ENCODE peak calls at places on chromosome 6, in ten cellular contexts. K is lower lobe of right lung; I is PC-9; V is mesendoderm; M is effector memory CD4-positive, alpha-beta T cell; E is psoas muscle; F is adipocyte; Y is adrenal gland; B is uterus; R is endodermal cell. W is an unnamed sample. For H3K4me1, the result is how much of the 10 kb centered on the place peaks cover.

GRCh38 chr6:170289971-170290305 is 940 bp downstream of the DLL1 start:
- DNase-seq in K (no peak), I (no peak), V (no peak), M (no peak), E (no peak), F (no peak), Y (no peak), B (no peak), R (no peak), W (no peak)

GRCh38 chr6:73309784-73310502 is 44.1 kb downstream of the DPPA5 start:
- DNase-seq in K (peak), I (peak), V (peak), M (peak), E (peak), F (peak), Y (peak), B (peak), R (peak), W (no peak)

GRCh38 chr6:117231466-117231865 is 33.9 kb upstream of the VGLL2 start:
- DNase-seq in K (no peak), I (no peak), V (no peak), M (no peak), E (no peak), F (no peak), Y (no peak), B (no peak), R (no peak), W (no peak)

GRCh38 chr6:80287112-80287511 is 180.6 kb downstream of the BCKDHB start:
- DNase-seq in K (no peak), I (no peak), V (no peak), M (no peak), E (no peak), F (no peak), Y (no peak), B (no peak), R (no peak), W (no peak)

GRCh38 chr6:79111549-79111948 is 33.5 kb upstream of the PHIP start:
- DNase-seq in K (no peak), I (no peak), V (no peak), M (no peak), E (no peak), F (no peak), Y (no peak), B (no peak), R (no peak), W (no peak)

GRCh38 chr6:156719720-156720563 is 57.2 kb upstream of the ARID1B start:
- DNase-seq in K (peak), I (peak), V (peak), M (peak), E (peak), F (peak), Y (peak), B (peak), R (peak), W (peak)

GRCh38 chr6:24154121-24154520 is 28.1 kb downstream of the NRSN1 start:
- DNase-seq in K (no peak), I (no peak), V (no peak), M (no peak), E (no peak), F (peak), Y (no peak), B (no peak), R (no peak), W (no peak)

GRCh38 chr6:31400467-31401289 is 2.7 kb upstream of the MICA start:
- DNase-seq in K (peak), I (peak), V (peak), M (peak), E (peak), F (peak), Y (peak), B (peak), R (peak), W (peak)

GRCh38 chr6:125102901-125103300 is 50.7 kb upstream of the TPD52L1 start:
- DNase-seq in K (no peak), I (peak), V (no peak), M (no peak), E (no peak), F (peak), Y (no peak), B (no peak), R (no peak), W (no peak)

GRCh38 chr6:3289664-3290055 is 30.9 kb downstream of the PSMG4 start:
- DNase-seq in K (no peak), I (no peak), V (no peak), M (no peak), E (no peak), F (no peak), Y (no peak), B (no peak), R (peak), W (no peak)

GRCh38 chr6:36377594-36377993 is 9.9 kb downstream of the ETV7 start:
- DNase-seq in K (no peak), I (no peak), V (no peak), M (no peak), E (no peak), F (no peak), Y (no peak), B (no peak), R (no peak), W (no peak)

GRCh38 chr6:115691433-115691832 is 369.3 kb downstream of the FRK start:
- DNase-seq in K (no peak), I (no peak), V (no peak), M (no peak), E (no peak), F (no peak), Y (no peak), B (no peak), R (no peak), W (no peak)

GRCh38 chr6:145332001-145332400 is 403.3 kb downstream of the EPM2A start:
- DNase-seq in K (no peak), I (peak), V (peak), M (no peak), E (no peak), F (peak), Y (no peak), B (no peak), R (no peak), W (no peak)

DNA sequence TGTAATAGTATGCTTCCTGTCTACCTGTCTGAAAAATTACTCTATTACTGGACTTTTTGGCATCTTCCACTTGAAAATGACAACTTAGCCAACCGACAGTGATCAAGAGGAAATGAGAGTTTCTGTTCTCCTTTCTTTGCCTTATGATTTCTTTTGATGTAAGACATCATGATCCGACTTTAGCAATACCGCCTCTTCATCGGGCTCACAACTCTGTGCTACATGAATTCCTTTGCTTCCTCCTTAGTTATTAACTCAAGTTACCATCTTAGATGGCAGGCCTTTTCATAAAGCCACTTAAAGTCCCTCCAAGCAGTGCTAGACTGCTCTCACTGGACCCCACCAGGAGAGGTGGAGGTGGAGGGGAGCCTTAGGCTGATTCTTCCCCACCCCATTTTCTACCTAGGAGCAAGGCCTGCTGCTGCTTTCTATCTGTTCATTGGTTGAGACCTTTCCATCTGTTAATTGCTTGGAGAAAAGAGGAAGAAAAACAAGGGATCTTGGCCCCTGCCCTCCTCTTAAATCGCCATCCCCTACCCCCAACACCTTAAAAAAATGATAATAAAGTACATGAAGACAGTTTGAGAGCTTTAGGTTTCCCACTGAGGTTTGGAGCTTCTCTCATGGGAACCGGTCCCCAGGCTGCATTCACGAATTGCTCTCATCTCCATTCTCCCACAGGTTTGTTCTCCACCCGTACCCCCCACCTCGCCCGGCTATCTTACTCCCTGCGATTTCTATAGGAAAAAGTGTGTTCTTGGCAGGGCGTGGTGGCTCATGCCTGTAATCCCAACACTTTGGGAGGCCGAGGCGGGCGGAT is 21.6 kb upstream of the MCM3 start:
- DNase-seq in K (no peak), I (no peak), V (no peak), M (no peak), E (no peak), F (no peak), Y (no peak), B (no peak), R (no peak), W (no peak)
- H3K4me3 ChIP-seq in K (no peak), I (no peak), V (no peak), M (peak), E (no peak), F (no peak), Y (no peak), B (no peak), R (no peak), W (no peak)

DNA sequence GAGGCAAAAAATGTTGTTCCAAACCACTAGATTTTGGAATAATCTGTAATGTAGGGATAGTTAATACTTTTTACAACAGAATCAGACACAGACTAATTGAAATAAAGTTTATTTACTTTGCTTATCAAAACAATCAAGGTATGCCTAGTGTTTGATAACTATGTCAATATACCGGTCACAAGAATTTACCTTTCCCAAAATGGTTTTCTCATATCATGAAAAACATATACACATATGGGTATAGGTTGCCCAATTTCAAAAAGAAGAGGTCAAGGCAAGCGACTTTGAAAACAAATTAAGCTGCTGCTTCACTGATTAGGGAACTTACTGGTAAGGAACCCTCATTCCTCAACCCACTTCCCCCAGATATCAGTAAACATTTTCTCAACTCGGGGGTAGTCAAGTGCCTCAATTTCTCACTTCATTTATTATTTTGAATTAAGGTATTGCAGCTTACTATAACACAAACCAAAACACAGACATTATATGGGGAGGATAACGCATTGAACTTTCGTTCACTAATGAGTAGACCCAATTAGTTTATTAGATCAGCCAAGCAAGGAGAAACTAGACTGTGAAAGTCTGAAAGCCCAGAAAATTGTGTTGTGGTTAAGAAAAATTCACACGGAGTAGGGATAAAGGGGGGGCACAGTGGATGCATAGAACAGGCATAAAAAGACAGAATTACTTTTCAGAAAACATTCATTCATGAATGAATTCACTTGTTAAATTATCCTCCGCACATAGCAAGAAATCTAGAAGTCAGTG is 9.0 kb upstream of the ELOVL5 start:
- DNase-seq in K (no peak), I (no peak), V (no peak), M (no peak), E (no peak), F (no peak), Y (no peak), B (no peak), R (no peak), W (no peak)
- H3K4me1 ChIP-seq in K (under half), I (under half), V (under half), M (under half), E (under half), F (under half), Y (under half), B (under half), R (under half), W (under half)

GRCh38 chr6:34553750-34554149 is 2.4 kb downstream of the SPDEF start:
- DNase-seq in K (no peak), I (no peak), V (no peak), M (no peak), E (no peak), F (no peak), Y (no peak), B (no peak), R (no peak), W (no peak)
- H3K4me3 ChIP-seq in K (no peak), I (no peak), V (no peak), M (no peak), E (no peak), F (no peak), Y (no peak), B (no peak), R (no peak), W (no peak)

GRCh38 chr6:167680605-167681149 is 146.0 kb upstream of the AFDN start:
- DNase-seq in K (no peak), I (no peak), V (no peak), M (no peak), E (no peak), F (no peak), Y (no peak), B (no peak), R (no peak), W (no peak)
- H3K4me1 ChIP-seq in K (half or more), I (under half), V (under half), M (under half), E (under half), F (under half), Y (under half), B (under half), R (under half), W (half or more)

DNA sequence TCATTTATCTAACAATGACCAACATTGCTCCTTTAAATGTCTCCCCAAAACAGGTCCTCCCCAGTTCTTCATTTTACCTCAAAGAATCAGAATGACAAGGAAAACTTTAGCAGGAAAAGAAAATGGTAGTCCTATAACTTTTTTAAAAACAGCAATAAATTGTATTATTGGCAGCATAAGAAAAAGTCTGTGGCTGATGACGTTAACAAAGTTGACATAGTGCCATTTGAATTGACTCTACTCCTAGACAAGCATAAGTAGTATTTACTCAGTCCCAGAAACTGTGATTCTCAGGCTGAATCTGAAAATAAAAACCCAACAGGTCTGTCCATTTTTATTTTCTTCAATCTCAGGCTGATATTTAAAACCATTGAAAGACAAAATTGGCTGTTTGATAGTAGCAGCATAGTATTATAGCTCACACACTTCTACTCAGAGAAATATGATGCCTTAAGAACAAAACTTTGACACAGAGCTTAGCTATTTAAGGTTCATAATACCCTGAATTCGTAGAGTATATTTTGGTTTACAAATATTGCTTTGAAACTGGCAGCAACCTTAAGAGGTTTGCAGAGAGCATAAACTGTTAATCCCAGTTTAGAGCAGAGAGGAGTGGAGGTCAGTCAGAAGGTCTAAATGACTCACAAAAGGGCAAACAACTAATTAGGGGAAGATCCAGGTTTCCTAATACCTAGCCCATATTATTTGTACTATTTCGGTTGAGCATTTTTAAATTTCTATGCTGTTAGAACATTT is 35.0 kb upstream of the TENT5A start:
- DNase-seq in K (no peak), I (no peak), V (no peak), M (no peak), E (no peak), F (peak), Y (no peak), B (no peak), R (no peak), W (no peak)
- H3K4me3 ChIP-seq in K (no peak), I (peak), V (no peak), M (no peak), E (no peak), F (peak), Y (no peak), B (no peak), R (no peak), W (no peak)

GRCh38 chr6:90135672-90136071 is 161.0 kb downstream of the BACH2 start:
- DNase-seq in K (no peak), I (no peak), V (no peak), M (no peak), E (peak), F (peak), Y (no peak), B (no peak), R (no peak), W (no peak)

GRCh38 chr6:90131614-90132423 is 164.8 kb downstream of the BACH2 start:
- DNase-seq in K (no peak), I (no peak), V (no peak), M (no peak), E (peak), F (peak), Y (no peak), B (peak), R (no peak), W (no peak)

GRCh38 chr6:90139272-90139817 is 157.3 kb downstream of the BACH2 start:
- DNase-seq in K (no peak), I (no peak), V (no peak), M (no peak), E (no peak), F (no peak), Y (no peak), B (no peak), R (no peak), W (no peak)

GRCh38 chr6:90136850-90137249 is 159.8 kb downstream of the BACH2 start:
- DNase-seq in K (no peak), I (no peak), V (no peak), M (no peak), E (no peak), F (no peak), Y (no peak), B (no peak), R (no peak), W (no peak)

DNA sequence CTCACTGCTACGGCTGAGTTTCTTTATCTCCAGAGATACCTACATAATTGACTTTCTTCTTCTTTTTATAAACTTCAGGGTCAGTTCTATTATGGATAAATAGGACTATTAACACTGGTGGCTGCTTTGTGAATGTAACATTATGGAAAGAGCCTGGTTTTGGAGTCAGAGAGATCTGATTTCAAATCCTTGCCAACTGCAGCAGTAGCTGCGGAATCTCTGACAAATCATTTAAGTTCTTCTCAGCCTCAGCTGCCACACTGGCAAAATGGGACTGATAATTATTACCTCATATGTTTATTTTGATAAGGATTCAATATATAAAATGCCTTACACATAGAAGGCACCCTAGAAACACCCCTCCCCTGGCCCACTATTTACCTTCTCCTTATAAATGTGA is 160.5 kb downstream of the BACH2 start:
- DNase-seq in K (no peak), I (no peak), V (no peak), M (no peak), E (no peak), F (no peak), Y (no peak), B (no peak), R (no peak), W (no peak)
- H3K4me1 ChIP-seq in K (under half), I (under half), V (under half), M (under half), E (under half), F (under half), Y (under half), B (under half), R (under half), W (under half)

GRCh38 chr6:82980086-82980485 is 85.6 kb downstream of the UBE3D start:
- DNase-seq in K (no peak), I (no peak), V (no peak), M (no peak), E (no peak), F (peak), Y (no peak), B (no peak), R (no peak), W (no peak)
- H3K4me3 ChIP-seq in K (no peak), I (no peak), V (no peak), M (no peak), E (no peak), F (peak), Y (no peak), B (no peak), R (no peak), W (no peak)